ENCODE peak calls at places on chromosome 15, in seven cellular contexts. One of them, this sample, is unnamed.

GRCh38 chr15:55796321-55796965 is 53.5 kb upstream of the PRTG start:
- DNase-seq in ACHN: no peak
- DNase-seq in endothelial cell: no peak
- DNase-seq in lung: no peak
- DNase-seq in uterus: no peak
- DNase-seq in M059J: peak
- DNase-seq in HTR-8/SVneo: no peak
- DNase-seq in this sample: no peak

GRCh38 chr15:98650871-98651481 is 2.6 kb downstream of the IGF1R start:
- DNase-seq in ACHN: peak
- DNase-seq in endothelial cell: no peak
- DNase-seq in lung: peak
- DNase-seq in uterus: peak
- DNase-seq in M059J: no peak
- DNase-seq in HTR-8/SVneo: no peak
- DNase-seq in this sample: no peak

GRCh38 chr15:60299452-60300047 is 98.2 kb downstream of the ANXA2 start:
- DNase-seq in ACHN: no peak
- DNase-seq in endothelial cell: no peak
- DNase-seq in lung: peak
- DNase-seq in uterus: peak
- DNase-seq in M059J: peak
- DNase-seq in HTR-8/SVneo: no peak
- DNase-seq in this sample: no peak

GRCh38 chr15:71456362-71456761 is 341.1 kb downstream of the THSD4 start:
- DNase-seq in ACHN: no peak
- DNase-seq in endothelial cell: no peak
- DNase-seq in lung: no peak
- DNase-seq in uterus: no peak
- DNase-seq in M059J: no peak
- DNase-seq in HTR-8/SVneo: no peak
- DNase-seq in this sample: no peak

GRCh38 chr15:68334661-68335124 is 57.1 kb downstream of the FEM1B start:
- DNase-seq in ACHN: no peak
- DNase-seq in endothelial cell: no peak
- DNase-seq in lung: no peak
- DNase-seq in uterus: no peak
- DNase-seq in M059J: peak
- DNase-seq in HTR-8/SVneo: peak
- DNase-seq in this sample: no peak

GRCh38 chr15:101675015-101675414 is 22.8 kb upstream of the TM2D3 start:
- DNase-seq in ACHN: no peak
- DNase-seq in endothelial cell: no peak
- DNase-seq in lung: no peak
- DNase-seq in uterus: no peak
- DNase-seq in M059J: peak
- DNase-seq in HTR-8/SVneo: peak
- DNase-seq in this sample: no peak

GRCh38 chr15:78272776-78273175 is 8.4 kb downstream of the DNAJA4 start:
- DNase-seq in ACHN: no peak
- DNase-seq in endothelial cell: no peak
- DNase-seq in lung: no peak
- DNase-seq in uterus: no peak
- DNase-seq in M059J: no peak
- DNase-seq in HTR-8/SVneo: no peak
- DNase-seq in this sample: no peak

GRCh38 chr15:48537277-48538113 is 108.0 kb downstream of the FBN1 start:
- DNase-seq in ACHN: no peak
- DNase-seq in endothelial cell: no peak
- DNase-seq in lung: no peak
- DNase-seq in uterus: no peak
- DNase-seq in M059J: no peak
- DNase-seq in HTR-8/SVneo: no peak
- DNase-seq in this sample: no peak

GRCh38 chr15:39419651-39420050 is 161.2 kb upstream of the THBS1 start:
- DNase-seq in ACHN: no peak
- DNase-seq in endothelial cell: no peak
- DNase-seq in lung: no peak
- DNase-seq in uterus: no peak
- DNase-seq in M059J: peak
- DNase-seq in HTR-8/SVneo: no peak
- DNase-seq in this sample: no peak

This sample was measured in T-helper 9 cell.